ENCODE peak calls at places on chromosome 21, in ten cellular contexts. V is non-pigmented ciliary epithelial cell; B is endothelial cell; A is Caki2; U is NCI-H446 treated with DMSO at 0.1 percent for 48 hours; K is naive thymus-derived CD4-positive, alpha-beta T cell; Q is A673; I is mesenteric fat pad; D is C1 segment of cervical spinal cord; T is M059J. F is an unnamed sample.

GRCh38 chr21:42040411-42041180 is 30.4 kb upstream of the ZBTB21 start:
- DNase-seq in V (peak), I (no peak), B (no peak), Q (peak), D (no peak), K (no peak), T (peak), A (peak), U (no peak), F (peak)

GRCh38 chr21:42061195-42061865 is 9.8 kb upstream of the UMODL1 start:
- DNase-seq in B (no peak), T (no peak), V (no peak), A (no peak), K (no peak), I (no peak), U (no peak), D (no peak), Q (no peak), F (no peak)

GRCh38 chr21:35086357-35086756 is 37.3 kb upstream of the RUNX1 start:
- DNase-seq in D (no peak), B (no peak), K (no peak), U (no peak), I (no peak), Q (no peak), V (no peak), T (peak), A (no peak), F (peak)

GRCh38 chr21:41068411-41069304 is 99.3 kb upstream of the BACE2 start:
- DNase-seq in V (peak), A (peak), U (peak), K (peak), B (peak), I (peak), T (peak), D (peak), Q (peak), F (peak)

GRCh38 chr21:42061866-42062542 is 9.1 kb upstream of the UMODL1 start:
- DNase-seq in B (no peak), U (no peak), V (no peak), K (no peak), A (no peak), I (no peak), T (no peak), Q (no peak), D (no peak), F (no peak)

GRCh38 chr21:42012344-42012743 is 2.2 kb upstream of the ZBTB21 start:
- DNase-seq in K (no peak), U (peak), D (no peak), B (no peak), T (no peak), V (no peak), Q (no peak), I (no peak), A (no peak), F (no peak)

GRCh38 chr21:25188639-25189038 is 418.6 kb downstream of the MRPL39 start:
- DNase-seq in B (no peak), D (no peak), I (no peak), A (no peak), V (no peak), K (no peak), T (no peak), U (no peak), Q (no peak), F (no peak)

GRCh38 chr21:41216486-41216885 is 48.5 kb downstream of the BACE2 start:
- DNase-seq in B (no peak), A (no peak), K (no peak), Q (no peak), T (no peak), V (no peak), D (no peak), I (no peak), U (no peak), F (peak)

GRCh38 chr21:39972471-39972870 is 105.2 kb downstream of the PCP4 start:
- DNase-seq in Q (no peak), V (no peak), D (no peak), U (no peak), A (no peak), B (no peak), I (no peak), T (no peak), K (no peak), F (no peak)

GRCh38 chr21:44394733-44395132 is 41.3 kb downstream of the TRPM2 start:
- DNase-seq in U (no peak), B (no peak), D (no peak), T (no peak), V (no peak), K (no peak), A (no peak), Q (no peak), I (peak), F (no peak)

GRCh38 chr21:14751011-14751410 is 204.9 kb upstream of the SAMSN1 start:
- DNase-seq in K (no peak), D (no peak), U (no peak), T (no peak), Q (no peak), B (no peak), A (no peak), V (no peak), I (no peak), F (no peak)

GRCh38 chr21:41121785-41122415 is 46.1 kb upstream of the BACE2 start:
- DNase-seq in T (peak), I (peak), V (peak), K (peak), Q (peak), A (peak), B (peak), D (peak), U (no peak), F (peak)

GRCh38 chr21:37532868-37533780 is 166.6 kb downstream of the DYRK1A start:
- DNase-seq in A (peak), I (peak), K (no peak), V (peak), T (peak), D (no peak), Q (peak), B (no peak), U (no peak), F (peak)

GRCh38 chr21:15060776-15061175 is 4.0 kb downstream of the NRIP1 start:
- DNase-seq in A (peak), T (peak), B (no peak), U (no peak), V (no peak), I (no peak), K (no peak), D (no peak), Q (no peak), F (peak)

GRCh38 chr21:46188226-46189212 is 4.3 kb upstream of the SPATC1L start:
- DNase-seq in U (no peak), K (no peak), I (no peak), D (peak), Q (peak), B (no peak), V (peak), T (peak), A (peak), F (peak)

GRCh38 chr21:41816583-41817165 is 49.8 kb upstream of the RIPK4 start:
- DNase-seq in U (no peak), B (peak), V (no peak), K (peak), I (peak), Q (peak), T (peak), D (peak), A (no peak), F (peak)

GRCh38 chr21:38913120-38913975 is 107.6 kb downstream of the ETS2 start:
- DNase-seq in U (no peak), B (peak), D (no peak), A (peak), T (peak), V (no peak), I (no peak), Q (peak), K (no peak), F (peak)

GRCh38 chr21:43775795-43776430 is at the start of gene CSTB:
- DNase-seq in A (no peak), D (peak), Q (peak), U (peak), B (peak), I (peak), V (no peak), K (peak), T (peak), F (no peak)

GRCh38 chr21:35556536-35556935 is 503.8 kb downstream of the SETD4 start:
- DNase-seq in U (no peak), Q (no peak), A (no peak), T (peak), V (no peak), K (no peak), D (no peak), B (no peak), I (no peak), F (no peak)

GRCh38 chr21:45126983-45127382 is 52.6 kb downstream of the ADARB1 start:
- DNase-seq in K (no peak), T (no peak), I (no peak), U (no peak), A (no peak), Q (no peak), V (no peak), D (no peak), B (no peak), F (no peak)

GRCh38 chr21:32392299-32392879 is 423 bp downstream of the URB1 start:
- DNase-seq in B (no peak), I (no peak), V (no peak), K (no peak), D (no peak), U (no peak), Q (peak), T (peak), A (peak), F (peak)

GRCh38 chr21:42439284-42440186 is 35.8 kb downstream of the UBASH3A start:
- DNase-seq in T (no peak), Q (no peak), I (peak), D (no peak), B (no peak), U (no peak), A (no peak), V (no peak), K (no peak), F (no peak)

GRCh38 chr21:35325953-35326352 is 276.9 kb upstream of the RUNX1 start:
- DNase-seq in Q (no peak), I (no peak), A (no peak), B (no peak), T (no peak), U (no peak), V (no peak), D (no peak), K (no peak), F (no peak)

F was measured in bronchial epithelial cell.